ENCODE peak calls at places on chromosomes 16 and 17, in seven cellular contexts. A is OCI-LY7, V is T-helper 17 cell, I is GDM1, U is esophagus squamous epithelium, T is anterior cingulate cortex, E is islet precursor cell. G is an unnamed sample.

GRCh38 chr17:45171338-45172231 is 9.9 kb downstream of the HEXIM2 start:
- DNase-seq in U (no peak), A (no peak), T (no peak), E (peak; percentile 63), V (no peak), I (no peak), G (no peak)

GRCh38 chr16:54066451-54067056 is 220.0 kb downstream of the IRX3 start:
- DNase-seq in A (no peak), E (no peak), T (no peak), U (no peak), I (no peak), V (no peak), G (no peak)

GRCh38 chr16:86962259-86962658 is 354.9 kb downstream of the C16orf95 start:
- DNase-seq in V (no peak), A (no peak), I (no peak), T (no peak), E (no peak), U (no peak), G (no peak)

GRCh38 chr17:63701477-63702222 is 1.7 kb upstream of the LIMD2 start:
- DNase-seq in A (peak; percentile 78), I (no peak), E (no peak), V (peak; percentile 66), T (no peak), U (no peak), G (no peak)

GRCh38 chr16:52050418-52050817 is 496.5 kb downstream of the TOX3 start:
- DNase-seq in V (no peak), E (no peak), A (no peak), T (no peak), U (no peak), I (no peak), G (no peak)

GRCh38 chr17:28552201-28552999 is at the start of gene UNC119:
- DNase-seq in U (no peak), A (peak; percentile 86), T (peak; percentile 62), E (peak; percentile 93), V (peak; percentile 80), I (peak; percentile 58), G (no peak)

GRCh38 chr17:1999557-2000251 is 25.4 kb downstream of the RTN4RL1 start:
- DNase-seq in A (no peak), T (peak; percentile 54), U (no peak), I (peak; percentile 19), V (no peak), E (peak; percentile 86), G (no peak)

GRCh38 chr17:18261659-18262058 is 1.2 kb downstream of the MIEF2 start:
- DNase-seq in T (no peak), U (no peak), E (no peak), I (no peak), V (no peak), A (no peak), G (no peak)

GRCh38 chr17:14095630-14096029 is 26.3 kb downstream of the COX10 start:
- DNase-seq in E (no peak), A (no peak), I (no peak), V (no peak), T (no peak), U (no peak), G (no peak)

GRCh38 chr17:2040942-2041560 is 771 bp upstream of the OVCA2 start:
- DNase-seq in T (no peak), I (no peak), A (no peak), E (no peak), V (no peak), U (no peak), G (no peak)

GRCh38 chr16:49776085-49776501 is 79.8 kb downstream of the ZNF423 start:
- DNase-seq in T (no peak), V (no peak), I (no peak), E (peak; percentile 64), U (no peak), A (no peak), G (no peak)